ENCODE peak calls at places on chromosomes 6 and 20, in six cellular contexts. R, W, T, F, E and Y are unnamed samples.

GRCh38 chr6:139029470-139030210 is 1.1 kb downstream of the ABRACL start:
- DNase-seq in R (no peak), W (peak; percentile 37), T (no peak), F (peak; percentile 47), E (peak; percentile 29), Y (peak; percentile 81)

GRCh38 chr20:16158090-16158975 is 414.9 kb downstream of the KIF16B start:
- DNase-seq in R (no peak), W (no peak), T (peak; percentile 25), F (no peak), E (no peak), Y (peak; percentile 16)

GRCh38 chr6:5213851-5214507 is 46.8 kb downstream of the LYRM4 start:
- DNase-seq in R (no peak), W (no peak), T (no peak), F (no peak), E (no peak), Y (no peak)

GRCh38 chr20:42432931-42433330 is 756.8 kb downstream of the PTPRT start:
- DNase-seq in R (no peak), W (no peak), T (no peak), F (no peak), E (no peak), Y (no peak)

GRCh38 chr6:36444470-36444869 is 1.7 kb downstream of the KCTD20 start:
- DNase-seq in R (no peak), W (no peak), T (no peak), F (peak; percentile 75), E (no peak), Y (no peak)

GRCh38 chr6:165573671-165574070 is 89.4 kb downstream of the PDE10A start:
- DNase-seq in R (no peak), W (peak; percentile 84), T (no peak), F (peak; percentile 97), E (no peak), Y (no peak)

GRCh38 chr6:89146748-89147715 is 1.2 kb downstream of the PM20D2 start:
- DNase-seq in R (peak; percentile 35), W (peak; percentile 36), T (no peak), F (peak; percentile 47), E (no peak), Y (peak; percentile 64)

GRCh38 chr6:168089186-168090063 is 10.4 kb upstream of the FRMD1 start:
- DNase-seq in R (no peak), W (no peak), T (no peak), F (no peak), E (no peak), Y (peak; percentile 8)

GRCh38 chr6:131846905-131847304 is 39.1 kb downstream of the ENPP1 start:
- DNase-seq in R (no peak), W (no peak), T (no peak), F (no peak), E (no peak), Y (no peak)

GRCh38 chr6:124683507-124683906 is 278.7 kb upstream of the RNF217 start:
- DNase-seq in R (no peak), W (no peak), T (no peak), F (no peak), E (no peak), Y (no peak)

GRCh38 chr6:44561832-44562496 is 174.5 kb downstream of the CDC5L start:
- DNase-seq in R (no peak), W (no peak), T (no peak), F (no peak), E (no peak), Y (peak; percentile 12)

GRCh38 chr6:94510877-94511276 is 1066.5 kb upstream of the MANEA start:
- DNase-seq in R (no peak), W (no peak), T (no peak), F (no peak), E (no peak), Y (no peak)

GRCh38 chr6:116248577-116248976 is 5.3 kb downstream of the TSPYL4 start:
- DNase-seq in R (no peak), W (no peak), T (no peak), F (no peak), E (no peak), Y (no peak)

GRCh38 chr6:106444777-106445507 is 84.4 kb downstream of the CRYBG1 start:
- DNase-seq in R (peak; percentile 58), W (peak; percentile 66), T (peak; percentile 46), F (peak; percentile 52), E (peak; percentile 71), Y (peak; percentile 81)

GRCh38 chr6:106445508-106445878 is 85.0 kb downstream of the CRYBG1 start:
- DNase-seq in R (no peak), W (no peak), T (no peak), F (no peak), E (no peak), Y (no peak)

GRCh38 chr6:106446983-106447382 is 86.5 kb downstream of the CRYBG1 start:
- DNase-seq in R (no peak), W (peak; percentile 33), T (no peak), F (no peak), E (no peak), Y (no peak)

GRCh38 chr6:106448000-106448426 is 87.5 kb downstream of the CRYBG1 start:
- DNase-seq in R (no peak), W (no peak), T (peak; percentile 11), F (no peak), E (no peak), Y (peak; percentile 97)

DNA sequence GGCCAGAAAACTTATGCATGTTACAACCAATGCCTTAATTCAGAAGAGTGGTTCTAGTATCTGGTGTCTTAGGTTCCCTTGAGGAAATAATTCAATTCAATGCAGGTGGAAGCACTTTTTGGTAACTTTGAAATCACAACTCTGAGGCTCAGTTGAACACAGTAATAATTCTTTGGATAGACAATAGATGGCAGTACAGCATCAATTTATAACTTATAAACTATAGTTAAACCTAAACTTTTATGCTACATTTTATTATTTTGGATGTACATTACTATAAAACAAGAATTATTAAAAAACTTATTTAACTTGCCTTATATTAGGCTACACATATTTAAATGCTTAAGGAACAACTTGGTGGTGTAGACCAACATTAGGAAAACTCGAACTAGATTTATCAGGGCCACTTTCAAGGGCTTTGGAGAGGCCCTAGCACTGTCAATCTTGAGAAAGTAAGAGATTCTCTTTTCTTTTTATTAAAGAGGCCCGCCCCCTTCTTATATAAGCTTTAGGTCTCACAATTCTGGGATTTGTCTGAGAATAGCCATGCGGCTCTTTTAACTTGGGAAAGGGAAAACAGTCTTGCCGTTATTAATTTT is 85.9 kb downstream of the CRYBG1 start:
- DNase-seq in R (no peak), W (peak; percentile 6), T (no peak), F (peak; percentile 26), E (no peak), Y (peak; percentile 48)
- TF ChIP-seq MYC in R (no peak), W (no peak), T (no peak), F (no peak), E (no peak), Y (no peak)

DNA sequence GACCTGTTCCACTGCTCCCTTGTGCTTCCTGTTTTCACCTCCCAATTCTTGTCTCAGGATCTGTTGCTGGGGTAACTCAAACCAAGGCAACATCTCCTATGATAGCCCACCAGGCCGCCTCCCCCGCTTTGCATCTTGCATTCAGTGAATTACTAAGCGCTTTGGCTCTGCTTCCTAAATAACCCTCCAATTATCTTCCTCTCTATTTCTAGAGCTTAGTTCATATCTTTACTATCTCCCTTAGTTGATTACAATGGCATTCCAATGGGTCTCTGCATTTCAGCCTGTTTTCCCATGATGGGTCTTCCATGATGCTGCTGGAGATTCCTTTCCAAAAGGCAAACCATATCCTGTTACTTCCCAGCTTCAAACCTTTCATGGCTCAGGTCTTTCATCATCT is 117.2 kb upstream of the FERMT1 start:
- DNase-seq in R (no peak), W (no peak), T (no peak), F (no peak), E (no peak), Y (no peak)
- TF ChIP-seq MYC in R (no peak), W (no peak), T (no peak), F (no peak), E (no peak), Y (no peak)

DNA sequence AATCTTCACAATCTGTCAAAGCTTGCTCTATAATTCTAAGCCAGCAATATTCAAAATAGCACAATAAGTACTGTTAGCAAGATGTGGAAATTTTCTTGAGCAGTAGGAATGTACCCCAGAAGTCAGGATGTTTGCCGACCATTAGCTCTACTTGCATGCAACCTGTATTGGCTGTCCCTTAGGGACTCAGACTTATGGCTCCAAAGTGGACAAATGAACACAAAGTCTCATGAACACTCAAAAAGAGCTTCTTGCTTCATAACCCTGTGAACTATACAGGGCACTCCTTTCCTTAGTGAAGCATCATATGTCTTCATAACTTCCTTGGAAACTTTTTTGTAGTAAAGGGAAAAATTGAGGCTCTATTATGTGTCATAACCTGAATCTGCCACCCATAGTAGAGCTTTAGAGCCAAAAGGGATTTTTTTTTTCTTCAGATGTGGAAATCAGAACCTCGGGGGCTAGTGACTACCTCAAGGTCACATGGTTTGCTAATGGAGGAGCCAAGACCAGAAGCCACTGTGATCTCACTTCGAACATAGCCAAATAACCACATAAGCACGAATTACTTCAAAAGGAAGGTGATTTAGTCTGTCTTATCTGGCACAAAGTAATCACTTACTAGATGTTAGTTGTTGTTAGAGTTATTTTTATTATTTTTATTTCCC is 54.6 kb downstream of the ADGRG6 start:
- DNase-seq in R (no peak), W (peak; percentile 29), T (no peak), F (no peak), E (no peak), Y (no peak)
- TF ChIP-seq MYC in R (no peak), W (no peak), T (no peak), F (no peak), E (no peak), Y (no peak)

GRCh38 chr6:150565945-150566344 is 33.7 kb upstream of the PLEKHG1 start:
- DNase-seq in R (no peak), W (no peak), T (no peak), F (no peak), E (no peak), Y (no peak)

GRCh38 chr6:150566486-150566885 is 33.2 kb upstream of the PLEKHG1 start:
- DNase-seq in R (no peak), W (no peak), T (no peak), F (no peak), E (no peak), Y (no peak)

GRCh38 chr6:150557043-150557599 is 42.6 kb upstream of the PLEKHG1 start:
- DNase-seq in R (no peak), W (no peak), T (no peak), F (no peak), E (no peak), Y (no peak)

GRCh38 chr6:150560004-150560883 is 39.4 kb upstream of the PLEKHG1 start:
- DNase-seq in R (no peak), W (no peak), T (no peak), F (no peak), E (peak; percentile 79), Y (no peak)

GRCh38 chr6:150560884-150561219 is 38.8 kb upstream of the PLEKHG1 start:
- DNase-seq in R (no peak), W (no peak), T (no peak), F (no peak), E (no peak), Y (no peak)
- TF ChIP-seq MYC in R (no peak), W (no peak), T (no peak), F (no peak), E (no peak), Y (no peak)

DNA sequence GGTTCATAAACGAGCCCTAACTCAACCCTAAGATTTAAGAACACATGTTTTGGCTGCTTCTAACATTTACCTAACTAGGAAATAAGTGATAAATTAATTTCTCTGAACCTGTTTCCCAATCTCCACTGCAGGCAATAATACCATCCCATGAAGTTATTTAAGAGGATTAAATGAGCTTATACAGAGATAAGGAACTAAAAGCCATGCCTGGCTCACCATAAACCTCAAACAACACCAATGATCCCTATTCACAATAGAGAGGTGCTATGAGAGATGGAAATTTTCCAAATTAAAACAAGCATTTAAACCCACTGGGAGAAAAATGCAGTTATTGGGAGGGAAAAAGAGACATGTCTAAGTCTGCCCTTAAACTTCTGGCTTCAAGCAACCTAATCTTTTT is 33.9 kb upstream of the KLHL31 start:
- DNase-seq in R (no peak), W (no peak), T (no peak), F (no peak), E (no peak), Y (no peak)
- TF ChIP-seq MYC in R (no peak), W (no peak), T (no peak), F (no peak), E (no peak), Y (no peak)